ENCODE peak calls at places on chromosomes 16 and 17, in six cellular contexts. G is GM13977, F is upper lobe of right lung, L is Calu3, W is DND-41, E is keratinocyte. I is an unnamed sample.

GRCh38 chr17:55437165-55437605 is 15.6 kb upstream of the MMD start:
- DNase-seq in G (peak), F (no peak), L (no peak), W (peak), E (no peak), I (peak)

GRCh38 chr17:41615454-41615853 is 2.9 kb upstream of the KRT16 start:
- DNase-seq in G (no peak), F (peak), L (peak), W (no peak), E (peak), I (no peak)

GRCh38 chr16:50372611-50373344 is 4.0 kb upstream of the BRD7 start:
- DNase-seq in G (no peak), F (no peak), L (no peak), W (no peak), E (no peak), I (no peak)

GRCh38 chr17:68344701-68345136 is 53.4 kb downstream of the ARSG start:
- DNase-seq in G (no peak), F (no peak), L (no peak), W (peak), E (no peak), I (no peak)

GRCh38 chr17:9236286-9237052 is 215.2 kb downstream of the NTN1 start:
- DNase-seq in G (no peak), F (no peak), L (no peak), W (no peak), E (no peak), I (no peak)

GRCh38 chr16:50674831-50675230 is 6.3 kb downstream of the SNX20 start:
- DNase-seq in G (no peak), F (no peak), L (no peak), W (no peak), E (no peak), I (no peak)

GRCh38 chr17:49557204-49558024 is 18.3 kb upstream of the NXPH3 start:
- DNase-seq in G (peak), F (no peak), L (peak), W (peak), E (no peak), I (peak)

GRCh38 chr17:29205047-29205446 is 24.8 kb upstream of the MYO18A start:
- DNase-seq in G (no peak), F (no peak), L (no peak), W (no peak), E (no peak), I (no peak)

GRCh38 chr17:10217916-10218315 is 19.5 kb upstream of the GAS7 start:
- DNase-seq in G (no peak), F (no peak), L (no peak), W (no peak), E (no peak), I (no peak)

GRCh38 chr17:75238684-75239191 is 22.7 kb downstream of the GGA3 start:
- DNase-seq in G (peak), F (peak), L (peak), W (peak), E (peak), I (peak)

GRCh38 chr16:28110479-28110878 is 47.0 kb upstream of the GSG1L start:
- DNase-seq in G (no peak), F (no peak), L (no peak), W (no peak), E (no peak), I (no peak)

GRCh38 chr16:30060354-30061194 is 5.0 kb upstream of the ALDOA start:
- DNase-seq in G (no peak), F (no peak), L (no peak), W (no peak), E (no peak), I (no peak)

GRCh38 chr17:27494192-27495091 is 38.2 kb downstream of the KSR1 start:
- DNase-seq in G (no peak), F (peak), L (peak), W (no peak), E (no peak), I (no peak)

GRCh38 chr17:34257299-34257985 is 2.4 kb downstream of the CCL2 start:
- DNase-seq in G (no peak), F (no peak), L (no peak), W (no peak), E (no peak), I (no peak)

GRCh38 chr17:28497931-28498330 is 8.2 kb upstream of the FOXN1 start:
- DNase-seq in G (no peak), F (no peak), L (peak), W (no peak), E (no peak), I (no peak)

GRCh38 chr16:53087101-53087500 is 32.3 kb downstream of the CHD9 start:
- DNase-seq in G (no peak), F (no peak), L (no peak), W (no peak), E (no peak), I (no peak)

GRCh38 chr17:17435323-17435722 is 41.5 kb upstream of the MED9 start:
- DNase-seq in G (no peak), F (no peak), L (no peak), W (no peak), E (no peak), I (no peak)

GRCh38 chr17:38741443-38741842 is 6.7 kb downstream of the PCGF2 start:
- DNase-seq in G (no peak), F (no peak), L (no peak), W (no peak), E (no peak), I (no peak)

GRCh38 chr17:76373481-76373825 is 11.0 kb upstream of the SPHK1 start:
- DNase-seq in G (no peak), F (no peak), L (no peak), W (no peak), E (no peak), I (no peak)

GRCh38 chr17:76585048-76585648 is 512 bp downstream of the ST6GALNAC2 start:
- DNase-seq in G (no peak), F (peak), L (peak), W (no peak), E (no peak), I (peak)

GRCh38 chr16:52562770-52563169 is 15.8 kb upstream of the TOX3 start:
- DNase-seq in G (no peak), F (no peak), L (no peak), W (no peak), E (no peak), I (no peak)

GRCh38 chr17:32801193-32801592 is 75.7 kb downstream of the MYO1D start:
- DNase-seq in G (no peak), F (no peak), L (no peak), W (no peak), E (no peak), I (no peak)

GRCh38 chr16:5709889-5710288 is 612.3 kb upstream of the EEF2KMT start:
- DNase-seq in G (no peak), F (no peak), L (peak), W (peak), E (no peak), I (no peak)

GRCh38 chr16:20868890-20869289 is 31.3 kb downstream of the DCUN1D3 start:
- DNase-seq in G (no peak), F (peak), L (peak), W (no peak), E (no peak), I (no peak)

GRCh38 chr17:50423553-50424159 is 2.4 kb upstream of the ACSF2 start:
- DNase-seq in G (no peak), F (no peak), L (peak), W (no peak), E (peak), I (no peak)

GRCh38 chr17:7442142-7442541 is 2.7 kb upstream of the CHRNB1 start:
- DNase-seq in G (no peak), F (no peak), L (no peak), W (no peak), E (no peak), I (no peak)

GRCh38 chr16:30131869-30132475 is 9.0 kb upstream of the MAPK3 start:
- DNase-seq in G (no peak), F (no peak), L (no peak), W (no peak), E (no peak), I (no peak)

GRCh38 chr17:6657633-6658287 is 6.2 kb downstream of the C17orf100 start:
- DNase-seq in G (no peak), F (no peak), L (no peak), W (no peak), E (no peak), I (no peak)

GRCh38 chr17:35217107-35217506 is 22.9 kb upstream of the SLC35G3 start:
- DNase-seq in G (no peak), F (no peak), L (no peak), W (no peak), E (no peak), I (no peak)

GRCh38 chr16:74991268-74991592 is 6.3 kb upstream of the WDR59 start:
- DNase-seq in G (no peak), F (no peak), L (no peak), W (no peak), E (no peak), I (no peak)

GRCh38 chr16:72856797-72857196 is 191.1 kb downstream of the ZFHX3 start:
- DNase-seq in G (peak), F (peak), L (peak), W (peak), E (no peak), I (peak)

GRCh38 chr16:3769013-3769412 is 51.7 kb upstream of the TRAP1 start:
- DNase-seq in G (no peak), F (no peak), L (no peak), W (no peak), E (no peak), I (no peak)

GRCh38 chr16:67164599-67165061 is at the start of gene HSF4:
- DNase-seq in G (peak), F (peak), L (no peak), W (no peak), E (no peak), I (no peak)

GRCh38 chr17:81317436-81317821 is 22.3 kb upstream of the SLC38A10 start:
- DNase-seq in G (no peak), F (no peak), L (no peak), W (no peak), E (no peak), I (no peak)

GRCh38 chr17:42111265-42111636 is 1.3 kb downstream of the DHX58 start:
- DNase-seq in G (no peak), F (no peak), L (no peak), W (no peak), E (no peak), I (no peak)

DNA sequence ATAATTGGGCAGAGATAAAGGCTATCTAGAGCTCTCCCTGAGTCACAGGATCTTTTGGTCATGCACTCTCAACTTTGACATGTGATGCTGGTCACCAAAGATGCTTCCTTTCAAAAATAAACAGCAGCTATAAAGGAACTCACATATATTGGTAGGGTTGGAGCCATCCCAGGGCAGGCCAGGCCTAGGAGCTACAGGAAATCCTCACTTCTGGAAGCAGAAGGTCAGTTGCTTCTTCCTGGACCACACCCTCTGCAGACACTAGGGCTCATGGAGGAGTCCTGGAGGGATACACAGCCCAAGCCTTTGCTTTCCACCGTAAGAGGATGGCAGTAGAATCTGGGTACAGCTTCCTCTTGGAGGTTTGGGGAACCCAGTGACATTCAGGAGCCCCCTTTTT is 24.6 kb downstream of the SOST start:
- DNase-seq in G (no peak), F (no peak), L (no peak), W (no peak), E (no peak), I (no peak)
- TF ChIP-seq CTCF in G (no peak), F (no peak), L (no peak), W (no peak), E (no peak), I (no peak)

DNA sequence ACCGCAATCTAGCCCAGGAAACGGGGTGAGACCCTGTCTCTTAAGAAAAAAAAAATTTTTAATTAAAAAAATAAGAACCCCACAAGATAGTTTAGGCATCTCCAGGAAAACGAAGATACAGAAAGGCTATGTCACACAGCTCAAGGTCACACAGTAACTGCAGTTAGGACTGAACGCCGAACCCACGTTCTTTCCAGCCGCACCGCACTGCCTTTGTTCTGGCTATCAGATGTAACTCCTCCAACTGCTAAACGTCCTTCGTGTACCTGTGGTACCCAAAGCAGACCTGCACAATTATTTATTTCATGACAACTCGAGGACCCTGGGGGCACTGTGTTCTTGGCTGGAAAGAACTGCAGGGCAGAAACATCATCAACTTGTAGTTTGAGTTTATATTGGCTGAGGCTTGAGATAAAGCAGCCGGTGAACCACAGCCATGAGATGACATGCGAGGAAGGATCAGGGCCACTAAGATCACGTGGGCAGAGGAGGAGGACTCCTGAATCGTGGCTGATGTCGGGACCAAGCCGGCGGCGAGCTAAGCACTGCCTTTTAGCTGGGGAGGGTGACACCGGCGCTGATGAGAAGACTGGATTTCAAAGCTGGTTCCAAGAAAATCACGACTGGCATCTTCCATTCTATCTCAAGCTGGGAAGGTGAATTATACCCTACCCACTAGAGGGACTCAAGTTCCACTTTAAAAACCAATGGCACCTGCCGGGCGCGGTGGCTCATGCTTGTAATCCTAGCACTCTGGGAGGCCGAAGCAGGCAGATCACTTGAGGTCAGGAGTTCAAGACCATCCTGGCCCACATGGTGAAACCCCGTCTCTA is 20.7 kb upstream of the MNT start:
- DNase-seq in G (no peak), F (no peak), L (no peak), W (no peak), E (no peak), I (no peak)
- TF ChIP-seq CTCF in G (no peak), F (no peak), L (no peak), W (no peak), E (peak), I (no peak)

GRCh38 chr16:15457958-15458357 is 23.6 kb downstream of the BMERB1 start:
- DNase-seq in G (no peak), F (no peak), L (no peak), W (no peak), E (no peak), I (no peak)
- TF ChIP-seq CTCF in G (peak), F (no peak), L (no peak), W (no peak), E (no peak), I (no peak)

DNA sequence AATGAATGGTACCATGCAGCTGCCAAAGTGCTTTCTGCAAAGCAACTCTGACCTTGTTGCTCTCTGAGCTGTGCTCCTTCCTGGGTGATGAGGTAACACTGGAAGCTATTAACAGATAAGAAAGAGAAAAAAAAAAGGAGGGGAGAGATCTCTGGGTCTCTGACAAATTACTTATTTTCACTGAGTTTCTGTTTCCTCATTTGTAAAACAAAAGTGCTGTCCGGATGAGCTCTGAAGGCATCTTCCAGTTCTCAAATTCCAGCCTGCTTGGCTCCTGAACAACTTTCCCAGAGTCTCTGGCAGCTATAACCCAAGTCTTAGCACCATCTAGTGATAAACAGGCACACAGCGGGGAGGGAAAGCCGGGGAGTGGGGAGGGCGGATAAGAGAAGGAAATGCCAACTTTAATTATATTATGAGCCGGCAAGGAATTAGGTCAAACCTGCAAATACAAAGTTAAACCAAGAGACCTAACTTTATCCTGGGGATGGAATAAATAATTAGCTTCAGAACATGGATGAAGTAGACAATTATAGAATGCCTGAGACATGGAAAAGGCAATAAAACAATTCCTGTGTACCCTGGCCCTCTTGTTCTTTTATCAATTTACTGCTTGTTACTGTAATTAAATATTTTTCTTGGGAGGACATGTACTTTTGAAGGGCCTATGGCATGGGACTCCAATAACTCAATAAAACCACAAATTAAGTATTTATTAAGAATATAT is 61.3 kb upstream of the KIFC3 start:
- DNase-seq in G (no peak), F (peak), L (peak), W (no peak), E (no peak), I (no peak)
- TF ChIP-seq CTCF in G (peak), F (peak), L (peak), W (peak), E (peak), I (peak)

GRCh38 chr16:1075546-1075945 is 3.0 kb downstream of the SSTR5 start:
- DNase-seq in G (no peak), F (no peak), L (no peak), W (no peak), E (no peak), I (no peak)

GRCh38 chr16:1073262-1073558 is 663 bp downstream of the SSTR5 start:
- DNase-seq in G (no peak), F (no peak), L (no peak), W (no peak), E (no peak), I (no peak)

GRCh38 chr16:1072526-1073261 is at the start of gene SSTR5:
- DNase-seq in G (no peak), F (no peak), L (no peak), W (no peak), E (no peak), I (no peak)

GRCh38 chr16:1074379-1074649 is 1.8 kb downstream of the SSTR5 start:
- DNase-seq in G (no peak), F (no peak), L (no peak), W (no peak), E (no peak), I (no peak)

GRCh38 chr16:1073566-1074378 is 1.2 kb downstream of the SSTR5 start:
- DNase-seq in G (no peak), F (no peak), L (no peak), W (no peak), E (no peak), I (no peak)
- TF ChIP-seq CTCF in G (no peak), F (no peak), L (peak), W (no peak), E (no peak), I (no peak)

GRCh38 chr16:84179612-84180320 is 7.1 kb downstream of the TAF1C start:
- DNase-seq in G (no peak), F (no peak), L (no peak), W (no peak), E (no peak), I (no peak)
- TF ChIP-seq CTCF in G (no peak), F (no peak), L (no peak), W (no peak), E (no peak), I (no peak)

DNA sequence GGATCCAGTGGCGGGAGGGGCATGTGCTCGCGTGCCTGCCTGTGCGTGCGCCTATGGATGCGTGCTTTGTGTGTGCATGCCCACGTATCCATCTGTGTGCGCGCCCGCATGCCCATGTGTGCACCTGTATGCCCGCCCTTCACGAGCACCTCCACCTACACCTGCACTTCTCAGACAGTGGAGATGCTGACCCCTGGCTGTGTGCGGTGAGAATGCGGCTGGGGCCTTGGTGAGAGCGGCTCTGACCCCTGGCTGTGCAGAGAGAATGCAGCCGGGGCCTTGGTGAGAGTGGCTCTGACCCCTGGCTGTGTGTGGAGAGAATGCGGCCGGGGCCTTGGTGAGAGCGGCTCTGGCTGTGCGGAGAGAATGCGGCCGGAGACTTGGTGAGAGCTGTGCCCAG is 33.9 kb downstream of the AXIN1 start:
- DNase-seq in G (no peak), F (no peak), L (peak), W (no peak), E (no peak), I (no peak)
- TF ChIP-seq CTCF in G (peak), F (no peak), L (no peak), W (peak), E (peak), I (peak)

DNA sequence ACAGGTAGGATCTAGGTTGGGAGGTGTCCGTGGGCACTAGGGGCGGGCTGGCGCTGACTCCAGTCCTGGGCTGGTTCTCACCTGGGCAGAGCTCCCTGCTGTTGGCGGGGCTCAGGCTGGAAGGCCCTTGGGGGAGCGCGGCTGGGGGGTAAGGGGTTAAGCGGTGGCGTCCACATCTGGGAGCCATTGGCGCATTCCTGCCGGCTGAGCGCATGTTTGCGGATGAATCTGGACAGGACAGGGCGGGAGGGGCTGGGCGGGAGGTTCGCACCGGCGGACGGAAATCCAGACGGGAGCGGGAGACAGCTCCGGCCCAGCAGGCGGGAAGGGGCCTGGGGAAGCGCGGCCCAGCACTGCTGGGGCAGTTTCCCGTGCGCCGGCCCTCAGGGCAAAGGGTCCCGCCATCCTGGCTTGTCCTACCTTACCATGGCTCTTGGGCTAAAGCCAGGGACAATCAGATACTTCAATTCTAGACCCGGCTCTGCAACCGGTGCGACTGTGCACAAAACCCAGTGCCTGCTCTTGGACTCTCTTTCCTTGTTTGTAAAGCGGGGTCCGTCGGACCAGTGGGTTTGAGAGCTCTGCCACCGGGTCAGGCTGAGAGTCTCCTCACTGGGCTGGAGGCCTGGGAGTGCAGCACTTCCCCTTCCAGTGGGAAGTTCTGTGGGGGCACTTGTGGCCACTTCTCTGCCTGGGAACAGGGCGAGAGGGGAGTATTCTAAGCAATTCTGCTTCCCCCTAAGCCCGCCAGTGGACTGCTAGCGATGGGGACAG is 7.8 kb downstream of the RARA start:
- DNase-seq in G (peak), F (peak), L (peak), W (no peak), E (no peak), I (no peak)
- TF ChIP-seq CTCF in G (no peak), F (no peak), L (no peak), W (no peak), E (peak), I (no peak)